ENCODE peak calls at places on chromosomes 6 and 20, in eight cellular contexts. H is upper lobe of right lung, K is foreskin keratinocyte, V is RWPE1, G is DND-41, T is fibroblast of pulmonary artery, C is fibroblast of lung, J is mesothelial cell of epicardium. E is an unnamed sample.

GRCh38 chr6:131613296-131613925 is 14.6 kb downstream of the MED23 start:
- DNase-seq in H (no peak), K (no peak), V (no peak), G (no peak), T (no peak), C (no peak), J (no peak), E (no peak)

GRCh38 chr6:119672725-119673124 is 323.2 kb upstream of the MAN1A1 start:
- DNase-seq in H (no peak), K (no peak), V (no peak), G (no peak), T (no peak), C (no peak), J (no peak), E (no peak)

GRCh38 chr6:116461563-116462507 is 660 bp downstream of the CALHM6 start:
- DNase-seq in H (peak; percentile 80), K (peak; percentile 42), V (no peak), G (peak; percentile 72), T (peak; percentile 58), C (peak; percentile 72), J (peak; percentile 41), E (peak; percentile 42)

GRCh38 chr6:19342616-19343015 is 494.6 kb upstream of the ID4 start:
- DNase-seq in H (no peak), K (peak; percentile 39), V (no peak), G (no peak), T (peak; percentile 43), C (peak; percentile 23), J (no peak), E (no peak)

GRCh38 chr6:7624781-7625710 is 35.0 kb downstream of the SNRNP48 start:
- DNase-seq in H (no peak), K (no peak), V (no peak), G (no peak), T (no peak), C (no peak), J (no peak), E (peak; percentile 35)

GRCh38 chr6:30112402-30113376 is at the start of gene TRIM31:
- DNase-seq in H (no peak), K (no peak), V (no peak), G (no peak), T (no peak), C (no peak), J (no peak), E (no peak)

GRCh38 chr6:51619042-51619799 is 468.2 kb downstream of the PKHD1 start:
- DNase-seq in H (no peak), K (peak; percentile 41), V (no peak), G (no peak), T (no peak), C (no peak), J (no peak), E (no peak)

GRCh38 chr6:674956-675355 is 18.0 kb downstream of the EXOC2 start:
- DNase-seq in H (no peak), K (no peak), V (no peak), G (no peak), T (no peak), C (no peak), J (no peak), E (no peak)

GRCh38 chr6:15061176-15061575 is 184.7 kb upstream of the JARID2 start:
- DNase-seq in H (no peak), K (no peak), V (no peak), G (no peak), T (no peak), C (no peak), J (no peak), E (no peak)

GRCh38 chr6:111841822-111842221 is 31.4 kb downstream of the FYN start:
- DNase-seq in H (no peak), K (no peak), V (no peak), G (peak; percentile 76), T (peak; percentile 79), C (peak; percentile 98), J (no peak), E (no peak)

GRCh38 chr6:148854086-148854485 is 107.3 kb downstream of the UST start:
- DNase-seq in H (no peak), K (peak; percentile 89), V (peak; percentile 56), G (no peak), T (peak; percentile 51), C (peak; percentile 68), J (no peak), E (no peak)

GRCh38 chr6:129105793-129106192 is 222.9 kb downstream of the LAMA2 start:
- DNase-seq in H (no peak), K (no peak), V (no peak), G (no peak), T (no peak), C (no peak), J (no peak), E (no peak)

GRCh38 chr20:10789386-10789785 is 115.6 kb upstream of the JAG1 start:
- DNase-seq in H (no peak), K (no peak), V (no peak), G (no peak), T (no peak), C (no peak), J (no peak), E (no peak)

GRCh38 chr6:133369755-133370154 is 128.6 kb downstream of the EYA4 start:
- DNase-seq in H (no peak), K (no peak), V (no peak), G (no peak), T (no peak), C (no peak), J (no peak), E (no peak)

GRCh38 chr20:41395669-41396664 is 29.3 kb upstream of the EMILIN3 start:
- DNase-seq in H (no peak), K (no peak), V (no peak), G (no peak), T (no peak), C (no peak), J (no peak), E (no peak)

GRCh38 chr20:64082126-64082638 is 2.0 kb downstream of the LKAAEAR1 start:
- DNase-seq in H (no peak), K (no peak), V (no peak), G (no peak), T (no peak), C (no peak), J (no peak), E (no peak)

GRCh38 chr20:23193985-23194384 is 107.9 kb upstream of the CD93 start:
- DNase-seq in H (no peak), K (peak; percentile 54), V (no peak), G (no peak), T (peak; percentile 25), C (no peak), J (no peak), E (no peak)

GRCh38 chr20:460707-461106 is 1.6 kb downstream of the TBC1D20 start:
- DNase-seq in H (no peak), K (no peak), V (peak; percentile 35), G (no peak), T (peak; percentile 38), C (peak; percentile 12), J (no peak), E (no peak)

GRCh38 chr6:160147146-160147536 is 25.5 kb downstream of the SLC22A1 start:
- DNase-seq in H (no peak), K (no peak), V (no peak), G (no peak), T (no peak), C (no peak), J (no peak), E (no peak)

GRCh38 chr6:41975276-41975675 is 33.7 kb upstream of the CCND3 start:
- DNase-seq in H (no peak), K (no peak), V (no peak), G (no peak), T (no peak), C (no peak), J (no peak), E (no peak)

GRCh38 chr20:3084283-3084985 is at the start of gene AVP:
- DNase-seq in H (no peak), K (no peak), V (no peak), G (no peak), T (no peak), C (no peak), J (no peak), E (no peak)

DNA sequence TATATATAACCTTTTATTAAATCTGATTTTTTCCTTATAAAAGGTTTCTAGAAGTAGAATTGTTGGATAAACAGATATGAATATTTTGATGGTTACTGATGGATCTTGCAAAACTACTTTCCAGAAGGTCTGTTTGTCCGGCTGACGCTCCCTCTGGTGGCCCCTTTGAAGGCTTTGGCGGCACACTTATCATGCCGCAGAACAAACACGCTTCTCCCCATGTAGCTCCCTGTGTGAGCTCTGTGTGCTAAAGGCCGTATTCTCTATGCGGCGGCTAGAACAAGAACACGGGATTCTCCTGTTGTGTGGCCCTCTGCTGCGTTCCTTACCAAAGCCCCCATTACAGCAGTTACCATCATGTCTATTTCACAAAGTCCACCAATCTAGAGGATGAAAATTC is 30.0 kb downstream of the PPP1R3G start:
- DNase-seq in H (no peak), K (no peak), V (no peak), G (no peak), T (peak; percentile 18), C (no peak), J (no peak), E (no peak)
- TF ChIP-seq CTCF in H (peak; percentile 22), K (peak; percentile 8), V (no peak), G (no peak), T (peak; percentile 13), C (peak; percentile 45), J (no peak), E (peak; percentile 35)

DNA sequence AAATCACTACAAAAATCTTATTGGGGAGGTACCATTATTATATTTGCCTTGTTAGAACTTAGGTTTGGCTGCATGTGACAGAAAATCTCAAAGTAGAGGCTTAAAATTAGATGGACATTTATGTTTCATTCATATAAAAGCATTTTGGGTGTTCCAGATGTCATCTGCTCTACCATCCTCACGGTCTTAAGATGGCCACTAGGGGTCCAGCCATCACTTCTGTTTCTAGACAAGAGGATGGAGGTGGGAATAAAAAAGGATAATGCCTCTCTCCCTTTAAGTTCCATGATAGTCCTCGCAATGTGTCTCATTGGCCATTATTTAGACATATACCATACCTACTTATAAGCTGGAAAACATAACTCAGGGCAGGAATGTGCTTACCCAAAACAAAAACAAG is 929.5 kb downstream of the KIF16B start:
- DNase-seq in H (no peak), K (no peak), V (peak; percentile 18), G (no peak), T (peak; percentile 20), C (no peak), J (no peak), E (no peak)
- TF ChIP-seq CTCF in H (no peak), K (peak; percentile 55), V (peak; percentile 20), G (peak; percentile 46), T (peak; percentile 29), C (peak; percentile 28), J (no peak), E (peak; percentile 37)

DNA sequence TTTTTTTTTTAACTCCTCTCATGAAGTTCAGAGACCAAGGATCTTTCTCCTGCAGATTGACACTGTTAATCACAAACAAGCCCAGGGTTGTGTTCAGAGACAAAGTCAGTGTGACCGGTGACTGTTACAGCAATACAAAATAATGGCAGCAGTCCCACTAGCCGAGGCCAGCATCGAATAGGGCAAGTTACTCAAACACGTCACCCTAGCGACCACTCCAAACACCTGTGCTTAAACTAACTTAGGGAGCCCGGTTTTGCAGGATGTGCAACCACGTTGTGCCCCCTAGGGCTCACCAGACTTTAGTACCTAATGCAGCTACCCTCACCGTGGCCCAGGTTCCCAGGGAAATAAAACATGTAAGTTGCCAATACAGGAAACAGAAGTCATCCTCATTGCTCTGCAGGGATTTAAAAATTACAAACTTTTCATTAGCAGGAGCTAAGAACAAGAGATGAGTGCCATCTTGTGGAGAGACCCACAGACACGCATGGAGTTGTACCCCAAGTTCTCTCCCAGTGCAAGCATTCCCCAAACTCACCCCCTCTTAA is 38.1 kb downstream of the FAM50B start:
- DNase-seq in H (no peak), K (peak; percentile 15), V (no peak), G (no peak), T (peak; percentile 68), C (peak; percentile 36), J (no peak), E (no peak)
- TF ChIP-seq CTCF in H (peak; percentile 50), K (peak; percentile 71), V (no peak), G (peak; percentile 19), T (peak; percentile 62), C (peak; percentile 57), J (no peak), E (peak; percentile 43)

GRCh38 chr6:125974214-125974866 is 12.0 kb upstream of the TRMT11 start:
- DNase-seq in H (no peak), K (peak; percentile 27), V (no peak), G (no peak), T (peak; percentile 85), C (peak; percentile 47), J (no peak), E (no peak)
- TF ChIP-seq CTCF in H (peak; percentile 65), K (peak; percentile 74), V (peak; percentile 63), G (peak; percentile 65), T (peak; percentile 50), C (peak; percentile 44), J (peak; percentile 67), E (peak; percentile 73)